ENCODE peak calls at places on chromosomes 11 and 22, in nine cellular contexts. X, U, D, R, F, L, W, Y and C are unnamed samples.

GRCh38 chr11:104148074-104148473 is 15.9 kb downstream of the PDGFD start:
- DNase-seq in X (no peak), U (no peak), D (no peak), R (no peak), F (no peak), L (no peak), W (no peak), Y (no peak), C (no peak)

GRCh38 chr11:61533401-61533800 is 24.9 kb downstream of the LRRC10B start:
- DNase-seq in X (no peak), U (no peak), D (no peak), R (no peak), F (no peak), L (peak; percentile 67), W (no peak), Y (peak; percentile 75), C (peak; percentile 66)

GRCh38 chr22:17706451-17706900 is 67.8 kb downstream of the BID start:
- DNase-seq in X (no peak), U (no peak), D (peak; percentile 91), R (peak; percentile 93), F (no peak), L (no peak), W (no peak), Y (peak; percentile 71), C (no peak)

GRCh38 chr11:27718346-27718852 is 18.1 kb upstream of the BDNF start:
- DNase-seq in X (no peak), U (no peak), D (peak; percentile 93), R (peak; percentile 57), F (no peak), L (no peak), W (no peak), Y (no peak), C (peak; percentile 37)

GRCh38 chr11:86595401-86595800 is 77.0 kb downstream of the ME3 start:
- DNase-seq in X (no peak), U (no peak), D (no peak), R (peak; percentile 16), F (no peak), L (no peak), W (no peak), Y (no peak), C (no peak)

GRCh38 chr11:28836285-28837081 is 728.3 kb downstream of the METTL15 start:
- DNase-seq in X (no peak), U (no peak), D (peak; percentile 99), R (peak; percentile 81), F (no peak), L (no peak), W (no peak), Y (no peak), C (no peak)

GRCh38 chr22:35620624-35621245 is 3.6 kb upstream of the MB start:
- DNase-seq in X (no peak), U (no peak), D (peak; percentile 39), R (no peak), F (no peak), L (no peak), W (no peak), Y (no peak), C (no peak)

GRCh38 chr11:9726313-9727022 is 62.6 kb downstream of the SWAP70 start:
- DNase-seq in X (no peak), U (no peak), D (peak; percentile 49), R (peak; percentile 84), F (no peak), L (no peak), W (no peak), Y (no peak), C (no peak)

GRCh38 chr11:78954261-78954660 is 379.6 kb upstream of the NARS2 start:
- DNase-seq in X (no peak), U (no peak), D (no peak), R (no peak), F (no peak), L (no peak), W (no peak), Y (no peak), C (no peak)

GRCh38 chr11:2913029-2913431 is 16.2 kb downstream of the PHLDA2 start:
- DNase-seq in X (peak; percentile 35), U (no peak), D (no peak), R (no peak), F (no peak), L (no peak), W (no peak), Y (no peak), C (no peak)

GRCh38 chr11:296206-296975 is 2.9 kb downstream of the IFITM5 start:
- DNase-seq in X (no peak), U (peak; percentile 19), D (no peak), R (no peak), F (peak; percentile 70), L (no peak), W (no peak), Y (no peak), C (peak; percentile 15)

GRCh38 chr22:29790061-29790460 is 22.9 kb downstream of the UQCR10 start:
- DNase-seq in X (no peak), U (no peak), D (no peak), R (no peak), F (no peak), L (no peak), W (no peak), Y (no peak), C (no peak)

GRCh38 chr11:102780491-102780918 is at the start of gene MMP10:
- DNase-seq in X (no peak), U (no peak), D (peak; percentile 60), R (peak; percentile 89), F (no peak), L (no peak), W (no peak), Y (no peak), C (no peak)

GRCh38 chr11:36114095-36114494 is 170.2 kb downstream of the LDLRAD3 start:
- DNase-seq in X (no peak), U (no peak), D (no peak), R (no peak), F (no peak), L (no peak), W (no peak), Y (no peak), C (no peak)

GRCh38 chr11:68049509-68050370 is 10.9 kb downstream of the TCIRG1 start:
- DNase-seq in X (no peak), U (peak; percentile 23), D (no peak), R (no peak), F (peak; percentile 72), L (no peak), W (no peak), Y (no peak), C (peak; percentile 73)

GRCh38 chr11:1302461-1303073 is 6.9 kb downstream of the TOLLIP start:
- DNase-seq in X (no peak), U (peak; percentile 66), D (no peak), R (no peak), F (peak; percentile 56), L (peak; percentile 49), W (no peak), Y (no peak), C (peak; percentile 74)
- TF ChIP-seq POLR2A in X (no peak), U (peak; percentile 22), D (no peak), R (no peak), F (no peak), L (no peak), W (no peak), Y (no peak), C (no peak)

GRCh38 chr22:47285981-47286380 is 523.5 kb downstream of the TBC1D22A start:
- DNase-seq in X (no peak), U (no peak), D (no peak), R (no peak), F (no peak), L (peak; percentile 29), W (no peak), Y (no peak), C (no peak)
- H3K9me3 ChIP-seq in X (no peaks in the 10 kb centered on the region), U (no peaks in the 10 kb centered on the region), D (no peaks in the 10 kb centered on the region), R (no peaks in the 10 kb centered on the region), F (no peaks in the 10 kb centered on the region), L (no peaks in the 10 kb centered on the region), W (no peaks in the 10 kb centered on the region), Y (no peaks in the 10 kb centered on the region), C (no peaks in the 10 kb centered on the region)

DNA sequence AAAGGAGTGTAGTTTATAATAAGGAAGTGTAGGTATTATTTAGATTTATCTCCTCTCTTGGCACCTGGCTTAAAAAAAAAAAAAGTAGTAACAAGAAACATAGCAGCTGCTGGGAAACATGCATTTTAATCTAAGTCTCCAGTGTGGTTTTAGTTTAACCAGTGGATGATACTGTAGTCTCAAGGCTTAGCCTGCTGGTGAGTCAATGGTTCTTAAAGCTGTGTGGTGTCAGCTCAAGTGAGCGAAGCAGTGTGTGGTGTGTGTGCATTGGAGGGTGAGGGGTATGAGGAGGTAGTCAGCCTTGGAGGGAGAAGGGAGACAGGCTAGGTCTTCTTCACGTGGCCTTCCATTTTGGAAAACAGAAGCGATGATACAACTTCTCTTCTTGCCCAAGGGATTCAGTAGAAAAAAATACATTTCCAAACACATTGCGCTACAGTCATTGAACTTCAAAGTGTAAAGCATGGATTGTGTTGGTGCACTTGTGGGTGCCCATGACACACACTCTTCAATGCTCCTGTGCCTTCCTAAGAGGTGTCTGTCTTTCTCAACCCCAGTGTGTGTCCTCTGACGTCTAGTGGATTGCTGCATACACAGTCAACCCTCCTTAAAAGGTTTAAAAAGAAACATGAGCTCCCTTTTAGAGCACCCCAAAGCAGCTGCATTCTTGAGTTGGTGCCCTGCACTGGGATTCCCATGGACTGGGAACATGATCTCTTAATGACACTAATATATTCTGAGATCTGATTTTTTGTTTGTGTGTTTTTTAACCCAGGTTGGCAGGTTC is 40.1 kb downstream of the ZBTB16 start:
- DNase-seq in X (no peak), U (no peak), D (no peak), R (no peak), F (no peak), L (no peak), W (no peak), Y (no peak), C (peak; percentile 67)
- H3K4me1 ChIP-seq in X (no peaks in the 10 kb centered on the region), U (no peaks in the 10 kb centered on the region), D (no peaks in the 10 kb centered on the region), R (no peaks in the 10 kb centered on the region), F (peaks cover 97% of the 10 kb centered on the region), L (no peaks in the 10 kb centered on the region), W (peaks cover 98% of the 10 kb centered on the region), Y (peaks cover 82% of the 10 kb centered on the region), C (peaks cover 96% of the 10 kb centered on the region)

GRCh38 chr11:34151916-34152845 is 46.8 kb downstream of the NAT10 start:
- DNase-seq in X (no peak), U (no peak), D (no peak), R (no peak), F (peak; percentile 63), L (no peak), W (no peak), Y (no peak), C (no peak)
- TF ChIP-seq POLR2A in X (no peak), U (no peak), D (no peak), R (no peak), F (no peak), L (no peak), W (no peak), Y (no peak), C (no peak)

DNA sequence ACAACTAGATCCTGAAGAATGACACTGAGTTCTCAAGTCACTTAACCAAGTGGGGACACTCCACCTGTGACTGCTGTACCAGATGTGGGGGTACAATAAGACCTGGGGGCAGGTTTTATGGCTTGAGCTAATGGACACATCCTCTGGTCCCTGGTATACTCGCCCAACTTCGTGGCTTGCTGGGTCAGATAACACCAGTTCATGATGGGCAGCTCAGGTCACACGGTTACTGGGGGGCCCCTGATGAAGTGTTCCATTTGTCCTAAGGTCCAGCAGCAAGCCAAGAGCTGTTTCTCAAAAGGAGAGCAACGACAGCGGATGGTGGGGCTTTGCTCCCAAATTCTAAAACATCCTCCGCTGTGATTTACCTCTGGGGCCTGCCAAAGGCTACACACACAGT is 1368.4 kb downstream of the BRD1 start:
- DNase-seq in X (no peak), U (no peak), D (no peak), R (no peak), F (no peak), L (no peak), W (no peak), Y (no peak), C (no peak)
- H3K9me3 ChIP-seq in X (no peaks in the 10 kb centered on the region), U (no peaks in the 10 kb centered on the region), D (no peaks in the 10 kb centered on the region), R (peaks cover 8% of the 10 kb centered on the region), F (no peaks in the 10 kb centered on the region), L (no peaks in the 10 kb centered on the region), W (no peaks in the 10 kb centered on the region), Y (no peaks in the 10 kb centered on the region), C (no peaks in the 10 kb centered on the region)

GRCh38 chr11:64854534-64855502 is 10.4 kb upstream of the CDC42BPG start:
- DNase-seq in X (peak; percentile 82), U (peak; percentile 80), D (peak; percentile 97), R (peak; percentile 91), F (peak; percentile 84), L (peak; percentile 90), W (peak; percentile 95), Y (peak; percentile 93), C (peak; percentile 79)
- H3K4me1 ChIP-seq in X (peaks cover 79% of the 10 kb centered on the region), U (peaks cover 4% of the 10 kb centered on the region), D (peaks cover 77% of the 10 kb centered on the region), R (peaks cover 37% of the 10 kb centered on the region), F (peaks cover 100% of the 10 kb centered on the region), L (peaks cover 88% of the 10 kb centered on the region), W (peaks cover 100% of the 10 kb centered on the region), Y (peaks cover 92% of the 10 kb centered on the region), C (peaks cover 33% of the 10 kb centered on the region)